ENCODE peak calls at places on chromosome 18, in four cellular contexts. A is stimulated activated CD8-positive, alpha-beta memory T cell treated with anti-CD3 and anti-CD28 coated beads, Interleukin-4, amount 100 ng/mL, for 4 hours; S is IMR-90; G is amniotic stem cell. N is an unnamed sample.

GRCh38 chr18:45957100-45957499 is 10.0 kb downstream of the EPG5 start:
- DNase-seq in A (no peak), S (peak; percentile 82), G (no peak), N (no peak)

GRCh38 chr18:40760251-40760650 is 1194.8 kb upstream of the PIK3C3 start:
- DNase-seq in S (no peak), G (no peak), A (no peak), N (no peak)

GRCh38 chr18:23868341-23868740 is 146.2 kb upstream of the TTC39C start:
- DNase-seq in A (no peak), G (no peak), S (no peak), N (no peak)

GRCh38 chr18:12782521-12782920 is 79.7 kb downstream of the PSMG2 start:
- DNase-seq in G (no peak), A (no peak), S (no peak), N (no peak)

GRCh38 chr18:57863706-57864105 is 60.6 kb upstream of the ATP8B1 start:
- DNase-seq in A (no peak), G (no peak), S (peak; percentile 57), N (no peak)

GRCh38 chr18:27378396-27379094 is 193.4 kb upstream of the CHST9 start:
- DNase-seq in A (no peak), G (no peak), S (no peak), N (no peak)

GRCh38 chr18:25283769-25284168 is 68.2 kb downstream of the ZNF521 start:
- DNase-seq in A (no peak), S (no peak), G (no peak), N (no peak)

GRCh38 chr18:10245517-10246175 is 208.8 kb upstream of the APCDD1 start:
- DNase-seq in A (no peak), G (no peak), S (no peak), N (no peak)

GRCh38 chr18:62897153-62897552 is 181.8 kb downstream of the PHLPP1 start:
- DNase-seq in S (peak; percentile 73), A (no peak), G (peak; percentile 18), N (no peak)

GRCh38 chr18:74146756-74147155 is 878 bp downstream of the FBXO15 start:
- DNase-seq in S (peak; percentile 92), A (no peak), G (peak; percentile 5), N (no peak)

GRCh38 chr18:62531078-62531477 is 8.3 kb downstream of the ZCCHC2 start:
- DNase-seq in A (no peak), G (no peak), S (no peak), N (no peak)

GRCh38 chr18:12321331-12321730 is 13.3 kb downstream of the TUBB6 start:
- DNase-seq in A (no peak), S (no peak), G (no peak), N (no peak)

GRCh38 chr18:46555724-46556123 is 101.3 kb downstream of the LOXHD1 start:
- DNase-seq in S (peak; percentile 3), A (no peak), G (no peak), N (no peak)

GRCh38 chr18:13871701-13872100 is 43.6 kb downstream of the MC2R start:
- DNase-seq in A (no peak), S (no peak), G (no peak), N (no peak)

GRCh38 chr18:63161728-63162195 is 157.8 kb downstream of the BCL2 start:
- DNase-seq in G (peak; percentile 78), A (peak; percentile 67), S (peak; percentile 93), N (no peak)

N was measured in cortex of kidney.